ENCODE peak calls at places on chromosomes 13 and 19, in five cellular contexts. M, T, J, S and I are unnamed samples.

GRCh38 chr19:16040642-16041041 is 35.7 kb upstream of the TPM4 start:
- DNase-seq in S (no peak), J (no peak), T (no peak), M (no peak), I (no peak)

GRCh38 chr19:22945560-22945959 is 57.4 kb downstream of the ZNF728 start:
- DNase-seq in S (no peak), M (peak), J (no peak), T (no peak), I (no peak)

GRCh38 chr19:5288347-5288739 is 52.3 kb downstream of the PTPRS start:
- DNase-seq in M (no peak), S (no peak), T (no peak), J (no peak), I (no peak)

GRCh38 chr19:40612831-40613668 is 11.9 kb downstream of the LTBP4 start:
- DNase-seq in S (no peak), J (no peak), M (peak), T (no peak), I (peak)

GRCh38 chr13:76992548-76993001 is 694 bp downstream of the CLN5 start:
- DNase-seq in J (peak), S (peak), M (peak), T (no peak), I (peak)

GRCh38 chr13:49265822-49266221 is 18.1 kb downstream of the CDADC1 start:
- DNase-seq in S (no peak), J (peak), T (peak), M (no peak), I (no peak)

GRCh38 chr19:2273356-2274184 is 8.4 kb downstream of the PEAK3 start:
- DNase-seq in M (peak), J (peak), T (no peak), S (peak), I (peak)

GRCh38 chr13:59671853-59672252 is 491.9 kb downstream of the DIAPH3 start:
- DNase-seq in T (no peak), J (no peak), S (no peak), M (no peak), I (no peak)

GRCh38 chr19:46085888-46086287 is 38.6 kb downstream of the IGFL3 start:
- DNase-seq in M (no peak), T (no peak), J (no peak), S (no peak), I (no peak)

GRCh38 chr19:3039641-3040077 is 10.6 kb upstream of the TLE2 start:
- DNase-seq in M (no peak), S (no peak), T (no peak), J (no peak), I (no peak)

GRCh38 chr19:4437103-4437502 is 20.5 kb downstream of the UBXN6 start:
- DNase-seq in T (no peak), M (no peak), S (no peak), J (no peak), I (no peak)

GRCh38 chr19:32599736-32600157 is 18.8 kb downstream of the PDCD5 start:
- DNase-seq in S (no peak), M (peak), J (peak), T (peak), I (no peak)

GRCh38 chr19:54207908-54208783 is 7.5 kb downstream of the RPS9 start:
- DNase-seq in T (no peak), M (no peak), J (peak), S (peak), I (peak)

GRCh38 chr19:45824041-45824471 is 8.9 kb upstream of the RSPH6A start:
- DNase-seq in S (no peak), M (no peak), T (no peak), J (no peak), I (no peak)

GRCh38 chr19:41309225-41310030 is 544 bp upstream of the CCDC97 start:
- DNase-seq in T (no peak), J (no peak), S (no peak), M (no peak), I (peak)

GRCh38 chr13:100493418-100493817 is 95.2 kb downstream of the GGACT start:
- DNase-seq in M (no peak), T (no peak), J (no peak), S (no peak), I (no peak)

GRCh38 chr13:75316427-75316826 is 165.5 kb downstream of the TBC1D4 start:
- DNase-seq in J (no peak), T (no peak), M (no peak), S (no peak), I (no peak)

GRCh38 chr19:18895038-18895827 is 725 bp downstream of the CERS1 start:
- DNase-seq in M (peak), T (no peak), J (peak), S (no peak), I (no peak)

GRCh38 chr19:53536223-53536543 is 1.8 kb upstream of the ZNF331 start:
- DNase-seq in S (no peak), M (no peak), J (no peak), T (no peak), I (no peak)

GRCh38 chr19:5719961-5720790 is at the start of the genes CATSPERD and LONP1:
- DNase-seq in M (peak), J (peak), T (peak), S (peak), I (peak)

GRCh38 chr19:29526730-29527499 is 1.1 kb downstream of the VSTM2B start:
- DNase-seq in T (no peak), M (no peak), S (no peak), J (peak), I (no peak)

GRCh38 chr13:100019780-100020356 is 38.3 kb downstream of the ZIC2 start:
- DNase-seq in S (no peak), J (no peak), T (no peak), M (no peak), I (no peak)

GRCh38 chr19:5913739-5914357 is at the start of gene CAPS:
- DNase-seq in S (no peak), T (no peak), M (no peak), J (peak), I (peak)

GRCh38 chr13:51715613-51716012 is 88.3 kb downstream of the DHRS12 start:
- DNase-seq in J (no peak), T (no peak), M (no peak), S (no peak), I (no peak)

GRCh38 chr19:18789883-18790565 is 1.1 kb downstream of the COMP start:
- DNase-seq in S (no peak), J (peak), T (no peak), M (peak), I (no peak)

GRCh38 chr19:45103200-45103624 is 10.2 kb downstream of the PPP1R37 start:
- DNase-seq in M (no peak), S (no peak), J (no peak), T (no peak), I (no peak)

GRCh38 chr19:21210037-21210621 is 68.3 kb downstream of the ZNF431 start:
- DNase-seq in M (no peak), S (no peak), T (no peak), J (no peak), I (no peak)

GRCh38 chr13:45872574-45872973 is 21.0 kb upstream of the SIAH3 start:
- DNase-seq in S (no peak), T (no peak), M (no peak), J (no peak), I (no peak)

GRCh38 chr13:110913322-110913721 is 1.5 kb downstream of the ANKRD10 start:
- DNase-seq in T (no peak), M (no peak), J (no peak), S (no peak), I (no peak)